ENCODE peak calls at places on chromosomes 11 and 22, in six cellular contexts. S, A, Q, H, W and M are unnamed samples.

GRCh38 chr11:61041755-61042518 is 60.4 kb upstream of the CD5 start:
- DNase-seq in S (no peak), A (no peak), Q (peak), H (peak), W (peak), M (no peak)

GRCh38 chr11:47350315-47350714 is 2.2 kb downstream of the MYBPC3 start:
- DNase-seq in S (no peak), A (no peak), Q (no peak), H (no peak), W (no peak), M (no peak)

GRCh38 chr11:44755553-44756505 is 29.1 kb downstream of the TSPAN18 start:
- DNase-seq in S (no peak), A (no peak), Q (no peak), H (peak), W (no peak), M (no peak)

GRCh38 chr11:1750481-1750839 is at the start of gene IFITM10:
- DNase-seq in S (no peak), A (no peak), Q (no peak), H (no peak), W (no peak), M (no peak)

GRCh38 chr22:46269564-46269963 is 1.8 kb downstream of the TTC38 start:
- DNase-seq in S (no peak), A (no peak), Q (no peak), H (no peak), W (no peak), M (no peak)

GRCh38 chr22:50418624-50419023 is 56.2 kb downstream of the SBF1 start:
- DNase-seq in S (no peak), A (no peak), Q (no peak), H (no peak), W (no peak), M (no peak)

GRCh38 chr11:113241190-113242051 is 73.0 kb upstream of the TTC12 start:
- DNase-seq in S (peak), A (peak), Q (no peak), H (no peak), W (peak), M (no peak)

GRCh38 chr11:83687787-83688186 is 401.6 kb upstream of the CCDC90B start:
- DNase-seq in S (no peak), A (no peak), Q (no peak), H (no peak), W (no peak), M (no peak)

GRCh38 chr22:25219211-25219689 is at the start of gene CRYBB2:
- DNase-seq in S (no peak), A (no peak), Q (no peak), H (no peak), W (no peak), M (no peak)

GRCh38 chr22:40400173-40400572 is 29.8 kb downstream of the SGSM3 start:
- DNase-seq in S (no peak), A (no peak), Q (no peak), H (no peak), W (no peak), M (no peak)

GRCh38 chr22:30386608-30386959 is 627 bp downstream of the RNF215 start:
- DNase-seq in S (no peak), A (no peak), Q (no peak), H (no peak), W (no peak), M (no peak)

GRCh38 chr22:49052023-49052538 is 775.6 kb downstream of the BRD1 start:
- DNase-seq in S (no peak), A (no peak), Q (no peak), H (peak), W (no peak), M (no peak)

GRCh38 chr11:58866788-58867187 is 22.3 kb upstream of the GLYATL2 start:
- DNase-seq in S (no peak), A (peak), Q (no peak), H (no peak), W (no peak), M (no peak)

GRCh38 chr22:44544523-44545433 is 46.7 kb upstream of the RTL6 start:
- DNase-seq in S (no peak), A (no peak), Q (no peak), H (no peak), W (no peak), M (no peak)

GRCh38 chr11:119518746-119519382 is 95.9 kb upstream of the THY1 start:
- DNase-seq in S (peak), A (peak), Q (peak), H (peak), W (peak), M (no peak)

GRCh38 chr11:34837246-34837856 is 78.8 kb downstream of the APIP start:
- DNase-seq in S (no peak), A (no peak), Q (no peak), H (peak), W (peak), M (no peak)

GRCh38 chr22:20156611-20157415 is 6.0 kb upstream of the CCDC188 start:
- DNase-seq in S (peak), A (peak), Q (peak), H (peak), W (peak), M (peak)

GRCh38 chr22:29002603-29003002 is 59.0 kb downstream of the C22orf31 start:
- DNase-seq in S (no peak), A (no peak), Q (no peak), H (no peak), W (no peak), M (no peak)

GRCh38 chr11:129853508-129854228 is 38.0 kb downstream of the TMEM45B start:
- DNase-seq in S (peak), A (peak), Q (no peak), H (no peak), W (no peak), M (peak)

GRCh38 chr11:44535201-44535980 is 30.1 kb upstream of the CD82 start:
- DNase-seq in S (no peak), A (no peak), Q (no peak), H (no peak), W (no peak), M (no peak)

GRCh38 chr22:19105867-19106802 is 16.1 kb downstream of the DGCR2 start:
- DNase-seq in S (no peak), A (no peak), Q (no peak), H (peak), W (peak), M (peak)

GRCh38 chr11:36257351-36257750 is 31.9 kb downstream of the COMMD9 start:
- DNase-seq in S (peak), A (peak), Q (no peak), H (no peak), W (no peak), M (peak)

GRCh38 chr11:34756591-34756990 is 135.7 kb downstream of the EHF start:
- DNase-seq in S (no peak), A (no peak), Q (no peak), H (no peak), W (no peak), M (no peak)

GRCh38 chr22:22935546-22936157 is 48.0 kb downstream of the IGLL5 start:
- DNase-seq in S (no peak), A (no peak), Q (no peak), H (peak), W (peak), M (no peak)

GRCh38 chr22:25747245-25747944 is 5.4 kb downstream of the MYO18B start:
- DNase-seq in S (peak), A (peak), Q (no peak), H (no peak), W (no peak), M (peak)

GRCh38 chr11:109123811-109124787 is 297.9 kb upstream of the C11orf87 start:
- DNase-seq in S (no peak), A (peak), Q (no peak), H (peak), W (peak), M (no peak)

GRCh38 chr22:46906326-46907045 is 144.0 kb downstream of the TBC1D22A start:
- DNase-seq in S (no peak), A (no peak), Q (no peak), H (no peak), W (no peak), M (no peak)

GRCh38 chr11:34624069-34624468 is 3.2 kb downstream of the EHF start:
- DNase-seq in S (no peak), A (no peak), Q (no peak), H (no peak), W (no peak), M (no peak)

GRCh38 chr11:76323804-76324203 is 57.1 kb downstream of the THAP12 start:
- DNase-seq in S (no peak), A (no peak), Q (no peak), H (no peak), W (no peak), M (no peak)

GRCh38 chr11:43504316-43504950 is 145.7 kb downstream of the TTC17 start:
- DNase-seq in S (no peak), A (peak), Q (no peak), H (peak), W (peak), M (peak)

GRCh38 chr11:128779036-128779435 is 85.2 kb downstream of the FLI1 start:
- DNase-seq in S (peak), A (peak), Q (no peak), H (no peak), W (no peak), M (peak)

GRCh38 chr11:28505216-28505615 is 397.0 kb downstream of the METTL15 start:
- DNase-seq in S (peak), A (no peak), Q (no peak), H (no peak), W (no peak), M (no peak)

GRCh38 chr11:111922803-111923202 is 4.1 kb downstream of the C11orf52 start:
- DNase-seq in S (peak), A (peak), Q (no peak), H (no peak), W (no peak), M (no peak)

GRCh38 chr11:17528181-17528691 is 16.0 kb downstream of the USH1C start:
- DNase-seq in S (peak), A (peak), Q (no peak), H (peak), W (peak), M (peak)

GRCh38 chr22:22767876-22768602 is 119.6 kb upstream of the IGLL5 start:
- DNase-seq in S (no peak), A (no peak), Q (no peak), H (peak), W (peak), M (no peak)

GRCh38 chr11:75626692-75627536 is 41.9 kb downstream of the MAP6 start:
- DNase-seq in S (peak), A (peak), Q (no peak), H (no peak), W (no peak), M (no peak)

GRCh38 chr11:84899740-84900139 is 727.4 kb downstream of the DLG2 start:
- DNase-seq in S (peak), A (peak), Q (no peak), H (peak), W (peak), M (no peak)

GRCh38 chr22:46909237-46910030 is 147.0 kb downstream of the TBC1D22A start:
- DNase-seq in S (no peak), A (no peak), Q (no peak), H (no peak), W (peak), M (no peak)

GRCh38 chr11:100833276-100833675 is 146.2 kb downstream of the ARHGAP42 start:
- DNase-seq in S (no peak), A (no peak), Q (no peak), H (no peak), W (no peak), M (peak)

GRCh38 chr22:41589260-41589600 is 410 bp downstream of the PMM1 start:
- DNase-seq in S (peak), A (no peak), Q (peak), H (no peak), W (peak), M (no peak)
- H2BK5ac ChIP-seq in S (no peak), A (peak), Q (peak), H (no peak), W (no peak), M (peak)

GRCh38 chr11:77637345-77638165 is at the start of gene CLNS1A:
- DNase-seq in S (peak), A (peak), Q (peak), H (peak), W (peak), M (peak)
- H2BK5ac ChIP-seq in S (no peak), A (peak), Q (no peak), H (no peak), W (no peak), M (peak)

DNA sequence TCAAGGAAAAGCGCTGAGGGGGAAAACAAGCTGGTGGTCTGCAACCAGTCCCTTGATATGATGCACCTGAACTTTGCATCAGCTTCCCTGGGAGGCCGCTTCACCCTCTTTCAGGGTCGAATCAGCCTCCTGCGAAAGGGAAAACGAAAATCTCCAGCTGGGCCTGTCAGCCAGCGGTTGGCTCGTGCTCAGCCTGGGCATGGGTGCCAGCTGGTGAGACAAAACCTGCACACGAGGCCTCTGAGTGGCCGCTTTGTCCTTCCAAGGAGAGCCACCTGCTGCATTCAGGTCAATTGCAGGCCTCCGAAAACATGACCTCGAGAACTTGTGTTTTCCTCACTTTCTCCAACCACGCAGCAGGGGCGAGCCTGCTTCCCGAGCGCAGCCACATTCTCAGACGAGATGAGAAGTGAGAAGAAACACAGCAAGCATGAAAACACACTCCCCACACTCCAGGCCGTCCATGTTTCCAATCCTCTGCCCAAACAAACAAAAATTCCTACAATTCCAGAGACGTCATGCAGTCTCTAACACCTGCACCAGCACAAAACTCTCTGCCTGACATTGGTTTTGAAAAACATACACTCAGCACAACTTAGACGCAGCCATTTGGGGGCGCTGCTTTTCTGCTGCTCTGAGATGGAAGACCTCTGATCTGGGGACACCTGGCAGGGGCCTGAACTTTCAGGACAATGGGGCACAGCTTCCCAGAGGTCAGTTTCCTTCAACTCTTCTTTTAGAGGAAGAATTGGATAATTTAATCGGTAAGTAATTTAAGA is 77.1 kb downstream of the DHCR7 start:
- DNase-seq in S (no peak), A (no peak), Q (no peak), H (peak), W (peak), M (peak)
- H2BK5ac ChIP-seq in S (no peak), A (no peak), Q (no peak), H (no peak), W (no peak), M (no peak)

GRCh38 chr11:73661035-73661628 is 14.8 kb downstream of the PLEKHB1 start:
- DNase-seq in S (peak), A (peak), Q (peak), H (peak), W (peak), M (peak)
- H2BK5ac ChIP-seq in S (no peak), A (no peak), Q (no peak), H (no peak), W (no peak), M (no peak)